ENCODE peak calls at places on chromosomes 7 and 10, in eight cellular contexts. Z, S, I, A, F, B, J and X are unnamed samples.

GRCh38 chr7:65971021-65971420 is 11.0 kb downstream of the GUSB start:
- DNase-seq in Z (no peak), S (no peak), I (no peak), A (no peak), F (no peak), B (no peak), J (no peak), X (no peak)

GRCh38 chr10:97037365-97038361 is 148.1 kb downstream of the SLIT1 start:
- DNase-seq in Z (no peak), S (peak; percentile 83), I (peak; percentile 70), A (peak; percentile 80), F (peak; percentile 87), B (peak; percentile 65), J (peak; percentile 75), X (peak; percentile 86)

GRCh38 chr10:11810313-11810766 is 12.8 kb upstream of the PROSER2 start:
- DNase-seq in Z (no peak), S (no peak), I (no peak), A (no peak), F (no peak), B (no peak), J (no peak), X (no peak)

GRCh38 chr7:22561895-22562593 is 62.1 kb upstream of the STEAP1B start:
- DNase-seq in Z (no peak), S (no peak), I (no peak), A (no peak), F (peak; percentile 55), B (peak; percentile 69), J (no peak), X (no peak)

GRCh38 chr7:84251183-84251845 is 56.7 kb upstream of the SEMA3A start:
- DNase-seq in Z (no peak), S (no peak), I (no peak), A (peak; percentile 92), F (no peak), B (peak; percentile 96), J (no peak), X (no peak)

GRCh38 chr7:301291-302053 is 11.5 kb downstream of the FOXL3 start:
- DNase-seq in Z (no peak), S (no peak), I (no peak), A (no peak), F (no peak), B (no peak), J (no peak), X (no peak)

GRCh38 chr10:29784175-29784773 is 149.5 kb upstream of the SVIL start:
- DNase-seq in Z (no peak), S (no peak), I (no peak), A (peak; percentile 100), F (peak; percentile 89), B (peak; percentile 81), J (no peak), X (no peak)

GRCh38 chr7:94382746-94383145 is 11.9 kb upstream of the COL1A2 start:
- DNase-seq in Z (no peak), S (no peak), I (no peak), A (no peak), F (no peak), B (peak; percentile 52), J (no peak), X (no peak)

GRCh38 chr10:117174439-117175214 is 22.7 kb upstream of the KCNK18 start:
- DNase-seq in Z (peak; percentile 44), S (peak; percentile 84), I (peak; percentile 86), A (peak; percentile 69), F (peak; percentile 91), B (peak; percentile 49), J (peak; percentile 89), X (peak; percentile 84)

GRCh38 chr10:35043796-35044344 is 46.3 kb downstream of the CUL2 start:
- DNase-seq in Z (no peak), S (no peak), I (no peak), A (no peak), F (no peak), B (peak; percentile 23), J (no peak), X (no peak)

GRCh38 chr7:157792954-157793353 is 456.1 kb downstream of the DNAJB6 start:
- DNase-seq in Z (no peak), S (no peak), I (no peak), A (no peak), F (no peak), B (no peak), J (no peak), X (no peak)

GRCh38 chr10:96613565-96613964 is 26.8 kb upstream of the TM9SF3 start:
- DNase-seq in Z (no peak), S (no peak), I (no peak), A (peak; percentile 49), F (no peak), B (no peak), J (no peak), X (no peak)

GRCh38 chr7:1675673-1676549 is 5.8 kb downstream of the ELFN1 start:
- DNase-seq in Z (no peak), S (peak; percentile 17), I (no peak), A (no peak), F (no peak), B (no peak), J (no peak), X (no peak)

GRCh38 chr10:73813333-73813732 is 1.9 kb upstream of the NDST2 start:
- DNase-seq in Z (no peak), S (no peak), I (no peak), A (no peak), F (no peak), B (no peak), J (no peak), X (no peak)

GRCh38 chr7:128921866-128922440 is 11.4 kb upstream of the KCP start:
- DNase-seq in Z (no peak), S (no peak), I (no peak), A (no peak), F (no peak), B (no peak), J (no peak), X (no peak)

GRCh38 chr10:69952801-69953200 is 99.8 kb upstream of the MACROH2A2 start:
- DNase-seq in Z (no peak), S (no peak), I (no peak), A (no peak), F (no peak), B (no peak), J (no peak), X (no peak)

GRCh38 chr7:147651601-147652000 is 939.0 kb upstream of the C7orf33 start:
- DNase-seq in Z (no peak), S (no peak), I (no peak), A (no peak), F (no peak), B (no peak), J (no peak), X (no peak)

GRCh38 chr10:1048349-1048731 is 579 bp downstream of the IDI1 start:
- DNase-seq in Z (peak; percentile 56), S (no peak), I (no peak), A (peak; percentile 52), F (no peak), B (no peak), J (peak; percentile 51), X (peak; percentile 50)

GRCh38 chr10:73218466-73219191 is 28.4 kb downstream of the DNAJC9 start:
- DNase-seq in Z (no peak), S (no peak), I (no peak), A (peak; percentile 39), F (peak; percentile 11), B (no peak), J (no peak), X (no peak)

GRCh38 chr10:52818019-52818418 is 45.4 kb upstream of the MBL2 start:
- DNase-seq in Z (no peak), S (peak; percentile 34), I (no peak), A (peak; percentile 25), F (no peak), B (peak; percentile 60), J (peak; percentile 19), X (no peak)

GRCh38 chr10:71805776-71806705 is 32.7 kb upstream of the VSIR start:
- DNase-seq in Z (no peak), S (peak; percentile 43), I (no peak), A (no peak), F (no peak), B (no peak), J (no peak), X (peak; percentile 39)

GRCh38 chr10:132274581-132274980 is 33.2 kb downstream of the STK32C start:
- DNase-seq in Z (no peak), S (no peak), I (no peak), A (no peak), F (no peak), B (no peak), J (no peak), X (peak; percentile 69)

GRCh38 chr7:26860361-26860760 is 4.0 kb downstream of the SKAP2 start:
- DNase-seq in Z (no peak), S (no peak), I (no peak), A (peak; percentile 43), F (no peak), B (peak; percentile 70), J (no peak), X (no peak)

GRCh38 chr7:140533394-140533872 is 54.1 kb upstream of the MKRN1 start:
- DNase-seq in Z (no peak), S (no peak), I (no peak), A (peak; percentile 75), F (no peak), B (no peak), J (no peak), X (no peak)

GRCh38 chr10:119517235-119518141 is 25.0 kb downstream of the RGS10 start:
- DNase-seq in Z (peak; percentile 26), S (peak; percentile 66), I (peak; percentile 54), A (peak; percentile 23), F (no peak), B (peak; percentile 39), J (no peak), X (no peak)